ENCODE peak calls at places on chromosomes 16 and 17, in eight cellular contexts. M, K, P, V, A, B, N and S are unnamed samples.

GRCh38 chr16:83619381-83620150 is 188.2 kb upstream of the HSBP1 start:
- DNase-seq in M (no peak), K (no peak), P (no peak), V (no peak), A (no peak), B (no peak), N (no peak), S (no peak)

GRCh38 chr16:10180771-10181163 is 1.5 kb downstream of the GRIN2A start:
- DNase-seq in M (peak), K (no peak), P (no peak), V (no peak), A (no peak), B (no peak), N (peak), S (peak)

GRCh38 chr17:4711671-4712111 is 1.3 kb downstream of the ARRB2 start:
- DNase-seq in M (no peak), K (no peak), P (no peak), V (no peak), A (no peak), B (peak), N (peak), S (no peak)

GRCh38 chr17:20174588-20175265 is 165.6 kb downstream of the SPECC1 start:
- DNase-seq in M (no peak), K (no peak), P (no peak), V (no peak), A (no peak), B (no peak), N (no peak), S (peak)

GRCh38 chr16:81275795-81276194 is 37.3 kb downstream of the BCO1 start:
- DNase-seq in M (no peak), K (no peak), P (no peak), V (no peak), A (no peak), B (no peak), N (no peak), S (no peak)

GRCh38 chr16:88538366-88539060 is 31.7 kb upstream of the ZC3H18 start:
- DNase-seq in M (no peak), K (no peak), P (no peak), V (no peak), A (no peak), B (no peak), N (no peak), S (no peak)

GRCh38 chr17:31400481-31400950 is 9.0 kb downstream of the RAB11FIP4 start:
- DNase-seq in M (no peak), K (no peak), P (no peak), V (no peak), A (no peak), B (no peak), N (no peak), S (no peak)

GRCh38 chr17:38509008-38509771 is 80.9 kb downstream of the ARHGAP23 start:
- DNase-seq in M (peak), K (peak), P (peak), V (peak), A (peak), B (peak), N (peak), S (peak)

GRCh38 chr16:48517493-48517892 is 92.5 kb downstream of the N4BP1 start:
- DNase-seq in M (no peak), K (no peak), P (no peak), V (no peak), A (no peak), B (no peak), N (no peak), S (no peak)

GRCh38 chr17:3911271-3912053 is 4.8 kb downstream of the P2RX1 start:
- DNase-seq in M (peak), K (peak), P (peak), V (no peak), A (peak), B (no peak), N (no peak), S (no peak)

GRCh38 chr17:63398680-63399079 is 47.4 kb downstream of the CYB561 start:
- DNase-seq in M (no peak), K (no peak), P (no peak), V (no peak), A (no peak), B (no peak), N (no peak), S (peak)

GRCh38 chr17:16255481-16255901 is 38.5 kb downstream of the PIGL start:
- DNase-seq in M (peak), K (no peak), P (no peak), V (no peak), A (no peak), B (peak), N (peak), S (peak)

GRCh38 chr16:30787613-30788378 is 791 bp upstream of the ZNF629 start:
- DNase-seq in M (peak), K (no peak), P (no peak), V (no peak), A (no peak), B (no peak), N (no peak), S (no peak)

GRCh38 chr16:1656808-1657617 is 21.1 kb upstream of the JPT2 start:
- DNase-seq in M (no peak), K (no peak), P (no peak), V (no peak), A (no peak), B (no peak), N (no peak), S (no peak)

GRCh38 chr16:55367796-55368195 is 43.8 kb downstream of the IRX6 start:
- DNase-seq in M (no peak), K (no peak), P (no peak), V (no peak), A (no peak), B (no peak), N (no peak), S (peak)